ENCODE peak calls at places on chromosomes 3 and 15, in seven cellular contexts. D, N, Q, X, C, W and T are unnamed samples.

GRCh38 chr15:35062164-35063099 is 22.7 kb downstream of the NANOGP8 start:
- DNase-seq in C (no peak), W (no peak), D (no peak), N (peak), Q (no peak), X (no peak), T (peak)

GRCh38 chr15:69392352-69392751 is 21.8 kb upstream of the KIF23 start:
- DNase-seq in N (no peak), D (no peak), C (no peak), W (no peak), Q (no peak), X (no peak), T (no peak)

GRCh38 chr3:12947504-12948369 is 106.4 kb upstream of the RPL32 start:
- DNase-seq in Q (no peak), D (no peak), C (peak), X (no peak), W (no peak), N (no peak), T (no peak)

GRCh38 chr3:16583551-16583950 is 21.7 kb downstream of the DAZL start:
- DNase-seq in D (no peak), N (no peak), X (no peak), C (no peak), Q (no peak), W (no peak), T (no peak)

GRCh38 chr3:4399476-4399875 is 67.6 kb downstream of the SUMF1 start:
- DNase-seq in N (no peak), Q (no peak), D (no peak), W (no peak), X (no peak), C (no peak), T (no peak)

GRCh38 chr15:83873966-83874365 is 220.0 kb downstream of the ADAMTSL3 start:
- DNase-seq in W (no peak), X (no peak), N (peak), Q (no peak), C (no peak), D (no peak), T (peak)

GRCh38 chr15:96345560-96346389 is 15.3 kb downstream of the NR2F2 start:
- DNase-seq in D (peak), W (peak), X (peak), Q (no peak), N (peak), C (peak), T (peak)

GRCh38 chr15:62809106-62809967 is 233.2 kb upstream of the TPM1 start:
- DNase-seq in Q (no peak), D (no peak), X (no peak), C (peak), N (no peak), W (no peak), T (no peak)

GRCh38 chr15:51879555-51879954 is 50.1 kb downstream of the TMOD3 start:
- DNase-seq in Q (no peak), N (no peak), D (no peak), C (peak), W (no peak), X (no peak), T (no peak)

GRCh38 chr3:156307704-156308103 is 187.3 kb downstream of the KCNAB1 start:
- DNase-seq in C (peak), N (no peak), Q (no peak), D (no peak), W (no peak), X (no peak), T (no peak)

GRCh38 chr15:76954744-76955143 is 23.2 kb downstream of the RCN2 start:
- DNase-seq in D (peak), N (no peak), W (no peak), X (no peak), Q (no peak), C (peak), T (no peak)

GRCh38 chr3:192570757-192571156 is 156.6 kb downstream of the FGF12 start:
- DNase-seq in Q (no peak), W (no peak), N (peak), X (no peak), C (peak), D (peak), T (peak)

GRCh38 chr3:183701744-183702143 is 4.1 kb downstream of the YEATS2 start:
- DNase-seq in C (no peak), N (no peak), D (no peak), Q (no peak), X (no peak), W (no peak), T (no peak)

GRCh38 chr3:11244131-11244677 is 28.0 kb upstream of the ATG7 start:
- DNase-seq in N (no peak), C (peak), Q (no peak), X (no peak), W (no peak), D (no peak), T (no peak)

GRCh38 chr15:88450125-88450798 is 16.9 kb downstream of the MRPL46 start:
- DNase-seq in N (peak), W (peak), X (peak), C (peak), Q (peak), D (peak), T (peak)

GRCh38 chr15:90030376-90030775 is 29.3 kb downstream of the ZNF710 start:
- DNase-seq in W (no peak), D (no peak), Q (no peak), N (no peak), X (no peak), C (no peak), T (no peak)

GRCh38 chr3:168094877-168095610 is 680 bp downstream of the GOLIM4 start:
- DNase-seq in Q (no peak), D (peak), N (peak), C (peak), W (peak), X (peak), T (peak)

GRCh38 chr15:71448688-71449114 is 333.4 kb downstream of the THSD4 start:
- DNase-seq in D (peak), X (no peak), W (peak), N (peak), Q (no peak), C (peak), T (peak)

GRCh38 chr3:111585214-111585613 is 9.9 kb downstream of the ZBED2 start:
- DNase-seq in D (no peak), X (no peak), N (no peak), C (no peak), W (no peak), Q (no peak), T (no peak)

GRCh38 chr3:13308406-13308805 is 111.7 kb downstream of the NUP210 start:
- DNase-seq in C (peak), W (peak), X (peak), Q (no peak), N (peak), D (peak), T (peak)

GRCh38 chr15:39743611-39744010 is 39.0 kb downstream of the FSIP1 start:
- DNase-seq in Q (no peak), C (no peak), X (no peak), N (no peak), D (no peak), W (no peak), T (no peak)

GRCh38 chr3:137046746-137047145 is 89.0 kb downstream of the IL20RB start:
- DNase-seq in W (no peak), Q (no peak), C (no peak), X (no peak), D (no peak), N (no peak), T (no peak)

GRCh38 chr3:14803101-14803980 is 15.4 kb upstream of the FGD5 start:
- DNase-seq in N (no peak), X (no peak), C (peak), Q (no peak), W (peak), D (no peak), T (no peak)

GRCh38 chr3:71488391-71488809 is 95.1 kb downstream of the FOXP1 start:
- DNase-seq in N (no peak), Q (no peak), C (no peak), D (peak), X (no peak), W (no peak), T (no peak)

GRCh38 chr15:67542192-67542461 is 376 bp upstream of the MAP2K5 start:
- DNase-seq in N (peak), W (peak), Q (no peak), C (no peak), D (no peak), X (no peak), T (peak)

GRCh38 chr3:195147649-195148121 is 123.3 kb downstream of the XXYLT1 start:
- DNase-seq in X (no peak), Q (no peak), D (no peak), C (peak), N (no peak), W (no peak), T (no peak)

GRCh38 chr3:184284696-184285095 is 8.9 kb downstream of the ECE2 start:
- DNase-seq in W (peak), D (peak), C (peak), Q (no peak), N (peak), X (no peak), T (peak)

GRCh38 chr3:49910409-49911123 is 6.9 kb upstream of the MST1R start:
- DNase-seq in W (no peak), D (no peak), C (no peak), N (no peak), X (no peak), Q (no peak), T (no peak)

GRCh38 chr3:10154335-10155122 is 10.2 kb upstream of the IRAK2 start:
- DNase-seq in W (no peak), D (no peak), X (no peak), N (no peak), Q (no peak), C (no peak), T (no peak)

GRCh38 chr3:17041009-17041408 is 156.3 kb downstream of the PLCL2 start:
- DNase-seq in W (no peak), N (no peak), Q (no peak), D (no peak), X (no peak), C (peak), T (no peak)

GRCh38 chr3:69568458-69568857 is 170.8 kb upstream of the MITF start:
- DNase-seq in W (no peak), C (peak), Q (no peak), X (no peak), N (no peak), D (no peak), T (no peak)

GRCh38 chr3:148077318-148077923 is 620.3 kb upstream of the AGTR1 start:
- DNase-seq in C (peak), Q (no peak), N (peak), X (no peak), D (peak), W (no peak), T (peak)

GRCh38 chr15:68609618-68610017 is 30.8 kb downstream of the CORO2B start:
- DNase-seq in D (no peak), N (no peak), Q (no peak), C (no peak), X (no peak), W (no peak), T (no peak)

GRCh38 chr3:192700885-192701284 is 26.5 kb downstream of the FGF12 start:
- DNase-seq in N (no peak), X (no peak), W (no peak), D (no peak), C (no peak), Q (no peak), T (no peak)

GRCh38 chr3:78076379-78076778 is 1036.5 kb downstream of the ROBO2 start:
- DNase-seq in W (no peak), X (no peak), N (no peak), Q (no peak), D (no peak), C (no peak), T (no peak)

GRCh38 chr3:32181801-32182200 is 56.7 kb upstream of the CMTM8 start:
- DNase-seq in W (no peak), D (no peak), N (no peak), X (no peak), C (no peak), Q (no peak), T (no peak)

GRCh38 chr3:236881-237280 is 40.3 kb downstream of the CHL1 start:
- DNase-seq in D (no peak), X (no peak), N (no peak), Q (no peak), C (no peak), W (no peak), T (no peak)

GRCh38 chr3:10006048-10006761 is 19.6 kb upstream of the EMC3 start:
- DNase-seq in Q (no peak), D (no peak), W (no peak), X (no peak), N (peak), C (no peak), T (peak)

GRCh38 chr3:127694467-127695215 is 21.9 kb downstream of the ABTB1 start:
- DNase-seq in C (peak), Q (peak), N (peak), W (peak), X (no peak), D (peak), T (peak)